ENCODE peak calls at places on chromosomes 3 and 15, in seven cellular contexts. One of them, this sample, is unnamed.

GRCh38 chr3:155076888-155077287 is 3.2 kb upstream of the MME start:
- DNase-seq in Peyer's patch: no peak
- DNase-seq in pancreas: no peak
- DNase-seq in lung: no peak
- DNase-seq in A549: no peak
- DNase-seq in transverse colon: no peak
- DNase-seq in tibial artery: no peak
- DNase-seq in this sample: no peak

GRCh38 chr3:146581877-146582508 is 23.2 kb downstream of the PLSCR5 start:
- DNase-seq in Peyer's patch: no peak
- DNase-seq in lung: no peak
- DNase-seq in A549: peak
- DNase-seq in transverse colon: no peak
- DNase-seq in tibial artery: no peak
- DNase-seq in pancreas: no peak
- DNase-seq in this sample: no peak

GRCh38 chr15:92901053-92901761 is 1.1 kb downstream of the CHD2 start:
- DNase-seq in pancreas: no peak
- DNase-seq in tibial artery: no peak
- DNase-seq in Peyer's patch: no peak
- DNase-seq in A549: peak
- DNase-seq in lung: no peak
- DNase-seq in transverse colon: no peak
- DNase-seq in this sample: no peak

GRCh38 chr3:16899919-16900318 is 15.2 kb downstream of the PLCL2 start:
- DNase-seq in tibial artery: no peak
- DNase-seq in pancreas: no peak
- DNase-seq in lung: no peak
- DNase-seq in A549: no peak
- DNase-seq in transverse colon: no peak
- DNase-seq in Peyer's patch: no peak
- DNase-seq in this sample: no peak

GRCh38 chr15:36645106-36645505 is 65.7 kb downstream of the CDIN1 start:
- DNase-seq in Peyer's patch: no peak
- DNase-seq in tibial artery: no peak
- DNase-seq in transverse colon: no peak
- DNase-seq in lung: no peak
- DNase-seq in A549: peak
- DNase-seq in pancreas: no peak
- DNase-seq in this sample: no peak

GRCh38 chr3:12969487-12969886 is 103.7 kb downstream of the IQSEC1 start:
- DNase-seq in lung: no peak
- DNase-seq in A549: no peak
- DNase-seq in tibial artery: no peak
- DNase-seq in Peyer's patch: no peak
- DNase-seq in transverse colon: no peak
- DNase-seq in pancreas: no peak
- DNase-seq in this sample: peak

GRCh38 chr3:160413613-160414248 is 14.3 kb downstream of the SMC4 start:
- DNase-seq in tibial artery: peak
- DNase-seq in pancreas: no peak
- DNase-seq in lung: peak
- DNase-seq in A549: peak
- DNase-seq in transverse colon: peak
- DNase-seq in Peyer's patch: no peak
- DNase-seq in this sample: peak

GRCh38 chr3:194082596-194083220 is 53.2 kb upstream of the HES1 start:
- DNase-seq in transverse colon: no peak
- DNase-seq in A549: no peak
- DNase-seq in Peyer's patch: no peak
- DNase-seq in lung: no peak
- DNase-seq in tibial artery: no peak
- DNase-seq in pancreas: no peak
- DNase-seq in this sample: peak

GRCh38 chr3:58176185-58176530 is 34.6 kb downstream of the DNASE1L3 start:
- DNase-seq in lung: no peak
- DNase-seq in A549: no peak
- DNase-seq in transverse colon: no peak
- DNase-seq in pancreas: no peak
- DNase-seq in Peyer's patch: no peak
- DNase-seq in tibial artery: no peak
- DNase-seq in this sample: no peak

GRCh38 chr15:69045810-69046209 is 31.3 kb downstream of the NOX5 start:
- DNase-seq in A549: peak
- DNase-seq in tibial artery: no peak
- DNase-seq in pancreas: no peak
- DNase-seq in lung: no peak
- DNase-seq in Peyer's patch: no peak
- DNase-seq in transverse colon: no peak
- DNase-seq in this sample: no peak

GRCh38 chr15:91472316-91472756 is 372.3 kb downstream of the SV2B start:
- DNase-seq in pancreas: no peak
- DNase-seq in lung: no peak
- DNase-seq in transverse colon: no peak
- DNase-seq in Peyer's patch: no peak
- DNase-seq in A549: no peak
- DNase-seq in tibial artery: no peak
- DNase-seq in this sample: no peak

GRCh38 chr15:100733088-100733487 is 130.7 kb downstream of the ASB7 start:
- DNase-seq in A549: peak
- DNase-seq in lung: no peak
- DNase-seq in Peyer's patch: no peak
- DNase-seq in transverse colon: no peak
- DNase-seq in tibial artery: no peak
- DNase-seq in pancreas: no peak
- DNase-seq in this sample: no peak

GRCh38 chr3:149421764-149422163 is 44.3 kb upstream of the TM4SF1 start:
- DNase-seq in pancreas: no peak
- DNase-seq in tibial artery: no peak
- DNase-seq in A549: no peak
- DNase-seq in lung: no peak
- DNase-seq in transverse colon: no peak
- DNase-seq in Peyer's patch: no peak
- DNase-seq in this sample: no peak

GRCh38 chr15:65841121-65841930 is 28.0 kb upstream of the RAB11A start:
- DNase-seq in pancreas: no peak
- DNase-seq in lung: peak
- DNase-seq in transverse colon: no peak
- DNase-seq in A549: no peak
- DNase-seq in Peyer's patch: no peak
- DNase-seq in tibial artery: peak
- DNase-seq in this sample: peak

GRCh38 chr3:70550723-70551319 is 238.4 kb upstream of the MDFIC2 start:
- DNase-seq in lung: peak
- DNase-seq in tibial artery: peak
- DNase-seq in transverse colon: peak
- DNase-seq in pancreas: peak
- DNase-seq in A549: peak
- DNase-seq in Peyer's patch: peak
- DNase-seq in this sample: peak

GRCh38 chr15:73715417-73715816 is 31.2 kb downstream of the CD276 start:
- DNase-seq in A549: no peak
- DNase-seq in tibial artery: no peak
- DNase-seq in lung: no peak
- DNase-seq in Peyer's patch: no peak
- DNase-seq in pancreas: no peak
- DNase-seq in transverse colon: no peak
- DNase-seq in this sample: no peak

GRCh38 chr15:73717206-73717605 is 33.0 kb downstream of the CD276 start:
- DNase-seq in transverse colon: no peak
- DNase-seq in A549: no peak
- DNase-seq in tibial artery: no peak
- DNase-seq in lung: no peak
- DNase-seq in Peyer's patch: no peak
- DNase-seq in pancreas: no peak
- DNase-seq in this sample: no peak

GRCh38 chr15:73716417-73716816 is 32.2 kb downstream of the CD276 start:
- DNase-seq in lung: peak
- DNase-seq in Peyer's patch: no peak
- DNase-seq in tibial artery: no peak
- DNase-seq in transverse colon: no peak
- DNase-seq in A549: no peak
- DNase-seq in pancreas: no peak
- DNase-seq in this sample: peak

GRCh38 chr15:73714695-73715301 is 30.6 kb downstream of the CD276 start:
- DNase-seq in pancreas: no peak
- DNase-seq in A549: no peak
- DNase-seq in tibial artery: no peak
- DNase-seq in lung: no peak
- DNase-seq in Peyer's patch: no peak
- DNase-seq in transverse colon: no peak
- DNase-seq in this sample: no peak

DNA sequence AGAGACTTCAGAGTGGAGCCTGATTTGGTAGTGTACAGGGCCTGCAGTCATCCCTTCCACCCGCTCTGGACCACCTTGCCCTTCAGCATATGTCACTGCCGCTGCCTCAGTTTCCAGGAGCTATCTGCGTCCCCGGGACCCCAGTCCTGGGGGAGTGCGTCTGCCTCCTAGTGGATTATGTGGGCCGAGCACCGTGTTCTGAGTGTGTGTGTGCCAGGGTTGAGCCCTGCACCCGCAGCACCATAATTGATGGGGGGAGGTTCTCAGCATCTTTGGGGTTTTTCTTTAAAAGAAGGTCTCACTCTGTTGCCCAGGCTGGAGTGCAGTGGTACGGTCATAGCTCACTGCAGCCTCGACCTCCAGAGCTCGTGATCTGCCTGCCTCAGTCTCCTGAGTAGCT is 33.6 kb downstream of the CD276 start:
- DNase-seq in transverse colon: no peak
- DNase-seq in A549: no peak
- DNase-seq in pancreas: no peak
- DNase-seq in Peyer's patch: no peak
- DNase-seq in lung: no peak
- DNase-seq in tibial artery: no peak
- DNase-seq in this sample: no peak
- TF ChIP-seq CTCF in transverse colon: no peak
- TF ChIP-seq CTCF in A549: no peak
- TF ChIP-seq CTCF in pancreas: no peak
- TF ChIP-seq CTCF in Peyer's patch: no peak
- TF ChIP-seq CTCF in lung: no peak
- TF ChIP-seq CTCF in tibial artery: no peak
- TF ChIP-seq CTCF in this sample: no peak

DNA sequence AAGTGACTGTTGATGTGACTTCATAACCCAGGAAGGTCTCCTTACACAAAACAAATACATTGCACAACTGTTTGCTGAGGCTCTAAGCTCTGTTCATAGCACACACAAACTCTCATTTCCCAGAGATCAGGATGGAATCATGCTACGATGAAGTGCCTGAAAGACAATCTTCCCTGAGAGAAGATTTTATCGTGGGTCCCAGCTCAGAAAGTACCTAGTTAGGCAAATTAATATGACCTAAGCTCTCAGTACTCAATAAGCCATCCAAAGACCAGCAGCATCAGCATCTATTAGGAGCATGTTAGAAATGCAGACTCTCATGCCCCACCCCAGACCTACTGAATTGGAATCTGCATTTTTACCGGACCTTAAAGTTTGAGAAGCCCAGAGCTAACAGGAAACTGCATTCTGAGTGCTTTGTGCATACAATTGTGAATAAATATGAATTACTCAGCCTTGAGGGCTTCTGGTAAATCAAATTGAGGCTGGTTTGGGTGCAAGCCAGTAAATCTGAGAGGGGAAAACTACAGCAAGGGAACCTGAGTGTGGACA is 161.5 kb upstream of the C2CD4B start:
- DNase-seq in lung: peak
- DNase-seq in A549: peak
- DNase-seq in tibial artery: no peak
- DNase-seq in transverse colon: no peak
- DNase-seq in pancreas: no peak
- DNase-seq in Peyer's patch: no peak
- DNase-seq in this sample: no peak
- H3K27ac ChIP-seq in lung: no peak
- H3K27ac ChIP-seq in A549: no peak
- H3K27ac ChIP-seq in tibial artery: no peak
- H3K27ac ChIP-seq in transverse colon: no peak
- H3K27ac ChIP-seq in pancreas: no peak
- H3K27ac ChIP-seq in Peyer's patch: no peak
- H3K27ac ChIP-seq in this sample: no peak

GRCh38 chr15:90022345-90022744 is 21.2 kb downstream of the ZNF710 start:
- DNase-seq in transverse colon: peak
- DNase-seq in lung: no peak
- DNase-seq in tibial artery: no peak
- DNase-seq in A549: no peak
- DNase-seq in pancreas: no peak
- DNase-seq in Peyer's patch: no peak
- DNase-seq in this sample: no peak
- TF ChIP-seq CTCF in transverse colon: no peak
- TF ChIP-seq CTCF in lung: no peak
- TF ChIP-seq CTCF in tibial artery: no peak
- TF ChIP-seq CTCF in A549: no peak
- TF ChIP-seq CTCF in pancreas: no peak
- TF ChIP-seq CTCF in Peyer's patch: no peak
- TF ChIP-seq CTCF in this sample: no peak

GRCh38 chr3:98086873-98087272 is at the start of gene OR5AC2:
- DNase-seq in Peyer's patch: no peak
- DNase-seq in pancreas: no peak
- DNase-seq in transverse colon: no peak
- DNase-seq in lung: no peak
- DNase-seq in A549: no peak
- DNase-seq in tibial artery: no peak
- DNase-seq in this sample: no peak
- H3K27ac ChIP-seq in Peyer's patch: no peak
- H3K27ac ChIP-seq in pancreas: no peak
- H3K27ac ChIP-seq in transverse colon: no peak
- H3K27ac ChIP-seq in lung: no peak
- H3K27ac ChIP-seq in A549: no peak
- H3K27ac ChIP-seq in tibial artery: no peak
- H3K27ac ChIP-seq in this sample: no peak

DNA sequence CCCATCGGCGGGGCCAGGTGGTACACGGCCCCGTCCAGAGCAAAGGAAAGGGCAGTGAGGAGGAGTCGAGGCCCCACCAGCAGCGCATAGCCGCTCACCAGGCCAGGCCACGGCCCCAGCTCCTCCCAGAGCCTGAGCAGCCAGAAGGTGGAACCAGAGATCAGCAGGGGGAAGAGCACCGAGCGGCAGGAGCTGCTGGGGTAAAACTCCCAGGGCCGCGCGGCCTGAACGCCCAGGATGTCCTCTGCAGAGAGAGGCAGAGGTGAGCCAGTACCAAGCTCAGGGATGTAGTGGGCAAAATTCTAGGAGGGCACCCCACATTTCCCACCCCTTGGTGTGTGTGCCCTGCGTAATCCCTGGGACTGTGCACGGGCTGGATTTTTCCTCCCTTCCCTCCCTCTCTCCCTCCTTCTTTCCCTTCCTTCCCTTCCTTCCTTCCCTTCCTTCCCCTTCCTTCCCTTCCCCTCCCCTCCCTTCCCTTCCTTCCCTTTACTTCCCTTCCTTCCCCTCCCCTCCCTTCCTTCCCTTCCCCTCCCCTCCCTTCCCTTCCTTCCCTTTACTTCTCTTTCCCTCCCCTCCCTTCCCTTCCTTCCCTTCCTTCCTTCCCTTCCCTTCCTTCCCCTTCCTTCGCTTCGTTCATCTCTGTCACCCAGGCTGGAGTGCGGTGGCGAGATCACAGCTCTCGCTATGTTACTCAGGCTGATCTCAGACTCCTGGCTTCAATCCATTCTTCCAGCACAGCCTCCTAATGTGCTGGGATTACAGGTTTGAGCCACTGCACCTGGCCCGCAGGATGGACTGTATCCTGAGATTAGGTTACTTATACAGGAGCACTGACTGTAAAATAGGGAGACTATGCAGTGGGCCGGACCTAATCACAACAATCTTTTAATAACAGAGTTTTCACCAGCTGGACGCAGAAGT is 6.4 kb upstream of the NCBP2 start:
- DNase-seq in pancreas: no peak
- DNase-seq in Peyer's patch: no peak
- DNase-seq in lung: no peak
- DNase-seq in transverse colon: no peak
- DNase-seq in tibial artery: no peak
- DNase-seq in A549: no peak
- DNase-seq in this sample: no peak
- TF ChIP-seq CTCF in pancreas: no peak
- TF ChIP-seq CTCF in Peyer's patch: no peak
- TF ChIP-seq CTCF in lung: no peak
- TF ChIP-seq CTCF in transverse colon: no peak
- TF ChIP-seq CTCF in tibial artery: no peak
- TF ChIP-seq CTCF in A549: no peak
- TF ChIP-seq CTCF in this sample: no peak